ENCODE peak calls at places on chromosomes 4 and X, in ten cellular contexts. T is MM.1S, U is hepatocyte, P is GM23248, D is mammary epithelial cell, L is neuronal stem cell, W is neural progenitor cell, K is trophoblast cell, V is GM23338, H is K562. Y is an unnamed sample.

GRCh38 chrX:103393487-103393886 is 17.1 kb downstream of the BEX3 start:
- DNase-seq in T (no peak), U (no peak), P (no peak), D (no peak), L (no peak), W (no peak), K (no peak), V (no peak), H (no peak), Y (no peak)

GRCh38 chr4:53601251-53601764 is 10.0 kb upstream of the LNX1 start:
- DNase-seq in T (peak; percentile 6), U (no peak), P (peak; percentile 36), D (no peak), L (no peak), W (peak; percentile 66), K (peak; percentile 31), V (peak; percentile 83), H (peak; percentile 21), Y (peak; percentile 82)

GRCh38 chr4:35993606-35994005 is 250.7 kb downstream of the ARAP2 start:
- DNase-seq in T (no peak), U (no peak), P (no peak), D (no peak), L (no peak), W (no peak), K (no peak), V (no peak), H (no peak), Y (no peak)

GRCh38 chrX:44872319-44872816 is 620 bp upstream of the KDM6A start:
- DNase-seq in T (no peak), U (peak; percentile 62), P (peak; percentile 59), D (peak; percentile 52), L (no peak), W (no peak), K (no peak), V (peak; percentile 41), H (peak; percentile 45), Y (peak; percentile 75)

GRCh38 chr4:20440170-20440569 is 188.5 kb downstream of the SLIT2 start:
- DNase-seq in T (no peak), U (no peak), P (no peak), D (no peak), L (no peak), W (no peak), K (no peak), V (no peak), H (no peak), Y (no peak)

GRCh38 chr4:1402516-1403101 is 3.6 kb downstream of the NKX1-1 start:
- DNase-seq in T (no peak), U (peak; percentile 2), P (peak; percentile 42), D (no peak), L (no peak), W (no peak), K (no peak), V (peak; percentile 63), H (no peak), Y (no peak)

GRCh38 chr4:54800831-54801530 is 143.2 kb downstream of the KIT start:
- DNase-seq in T (peak; percentile 63), U (no peak), P (no peak), D (no peak), L (no peak), W (no peak), K (no peak), V (no peak), H (no peak), Y (no peak)

GRCh38 chr4:3368841-3369760 is 72.7 kb upstream of the HGFAC start:
- DNase-seq in T (no peak), U (no peak), P (no peak), D (no peak), L (no peak), W (peak; percentile 40), K (no peak), V (no peak), H (peak; percentile 37), Y (no peak)

GRCh38 chr4:52421811-52422213 is 237.3 kb downstream of the USP46 start:
- DNase-seq in T (no peak), U (no peak), P (no peak), D (no peak), L (no peak), W (no peak), K (no peak), V (no peak), H (no peak), Y (no peak)

GRCh38 chrX:113548308-113549015 is 707.8 kb upstream of the AMOT start:
- DNase-seq in T (no peak), U (no peak), P (no peak), D (no peak), L (peak; percentile 14), W (peak; percentile 89), K (no peak), V (peak; percentile 58), H (no peak), Y (no peak)

GRCh38 chr4:96093563-96093962 is 253.7 kb downstream of the PDHA2 start:
- DNase-seq in T (no peak), U (no peak), P (no peak), D (no peak), L (no peak), W (no peak), K (no peak), V (no peak), H (no peak), Y (no peak)

GRCh38 chr4:157978680-157979361 is 194.0 kb downstream of the GASK1B start:
- DNase-seq in T (peak; percentile 70), U (peak; percentile 80), P (peak; percentile 66), D (peak; percentile 44), L (peak; percentile 67), W (peak; percentile 83), K (peak; percentile 23), V (peak; percentile 90), H (peak; percentile 58), Y (peak; percentile 89)

GRCh38 chr4:12126476-12126875 is 697.8 kb upstream of the HS3ST1 start:
- DNase-seq in T (no peak), U (no peak), P (no peak), D (no peak), L (no peak), W (no peak), K (no peak), V (no peak), H (no peak), Y (no peak)

GRCh38 chr4:146032234-146032860 is 93.7 kb upstream of the ZNF827 start:
- DNase-seq in T (no peak), U (no peak), P (no peak), D (no peak), L (no peak), W (no peak), K (no peak), V (peak; percentile 19), H (no peak), Y (peak; percentile 85)
- H2AFZ ChIP-seq in T (no peak overlapping the region), U (no peak overlapping the region), P (no peak overlapping the region), D (peak overlapping the region; percentile 31), L (peak overlapping the region; percentile 56), W (peak overlapping the region; percentile 78), K (no peak overlapping the region), V (peak overlapping the region; percentile 95), H (no peak overlapping the region), Y (peak overlapping the region; percentile 98)

DNA sequence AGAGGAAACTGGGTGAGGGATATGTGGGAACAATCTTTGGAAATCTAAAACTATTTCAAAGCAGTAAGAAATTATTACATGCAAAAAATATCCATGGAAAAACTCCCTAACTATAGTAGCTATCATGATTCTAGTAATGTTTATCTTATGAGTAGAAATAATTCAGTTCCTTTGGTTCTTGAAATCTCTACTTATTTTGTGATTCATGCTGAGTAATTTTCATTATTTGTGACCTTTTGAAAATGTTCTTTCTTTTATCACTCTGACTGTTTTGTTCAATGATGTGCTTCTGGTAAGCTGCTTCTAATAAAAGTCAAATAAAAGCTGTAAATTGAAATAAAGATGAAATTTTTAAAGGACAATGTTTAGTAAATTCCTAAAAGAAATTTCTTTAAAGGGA is 40.4 kb upstream of the MAGEB10 start:
- DNase-seq in T (no peak), U (no peak), P (no peak), D (no peak), L (no peak), W (no peak), K (no peak), V (no peak), H (no peak), Y (no peak)
- H2AFZ ChIP-seq in T (no peak overlapping the region), U (no peak overlapping the region), P (no peak overlapping the region), D (no peak overlapping the region), L (no peak overlapping the region), W (no peak overlapping the region), K (no peak overlapping the region), V (no peak overlapping the region), H (no peak overlapping the region), Y (no peak overlapping the region)

GRCh38 chr4:179867300-179867878 is 2375.8 kb upstream of the TENM3 start:
- DNase-seq in T (peak; percentile 72), U (peak; percentile 81), P (peak; percentile 17), D (peak; percentile 20), L (peak; percentile 64), W (peak; percentile 84), K (peak; percentile 46), V (peak; percentile 91), H (peak; percentile 15), Y (peak; percentile 71)
- H2AFZ ChIP-seq in T (no peak overlapping the region), U (no peak overlapping the region), P (no peak overlapping the region), D (no peak overlapping the region), L (no peak overlapping the region), W (no peak overlapping the region), K (no peak overlapping the region), V (no peak overlapping the region), H (no peak overlapping the region), Y (no peak overlapping the region)

GRCh38 chr4:41359836-41360213 is 103.1 kb downstream of the UCHL1 start:
- DNase-seq in T (no peak), U (no peak), P (no peak), D (no peak), L (no peak), W (no peak), K (no peak), V (no peak), H (no peak), Y (no peak)
- H2AFZ ChIP-seq in T (peak overlapping the region; percentile 88), U (peak overlapping the region; percentile 91), P (peak overlapping the region; percentile 87), D (peak overlapping the region; percentile 76), L (peak overlapping the region; percentile 99), W (peak overlapping the region; percentile 100), K (no peak overlapping the region), V (peak overlapping the region; percentile 80), H (no peak overlapping the region), Y (no peak overlapping the region)

GRCh38 chr4:109434793-109435080 is 1.1 kb downstream of the SEC24B start:
- DNase-seq in T (no peak), U (no peak), P (peak; percentile 52), D (no peak), L (no peak), W (no peak), K (no peak), V (no peak), H (no peak), Y (no peak)
- H2AFZ ChIP-seq in T (no peak overlapping the region), U (no peak overlapping the region), P (peak overlapping the region; percentile 31), D (no peak overlapping the region), L (peak overlapping the region; percentile 95), W (no peak overlapping the region), K (no peak overlapping the region), V (no peak overlapping the region), H (no peak overlapping the region), Y (no peak overlapping the region)

GRCh38 chr4:82784615-82785247 is 13.9 kb downstream of the SCD5 start:
- DNase-seq in T (no peak), U (no peak), P (peak; percentile 87), D (no peak), L (no peak), W (no peak), K (no peak), V (no peak), H (no peak), Y (peak; percentile 87)
- H2AFZ ChIP-seq in T (no peak overlapping the region), U (no peak overlapping the region), P (peak overlapping the region; percentile 41), D (no peak overlapping the region), L (no peak overlapping the region), W (no peak overlapping the region), K (no peak overlapping the region), V (no peak overlapping the region), H (no peak overlapping the region), Y (no peak overlapping the region)

Y was measured in Karpas-422.